ENCODE peak calls at places on chromosomes 2 and 18, in eight cellular contexts. Y, T, E, R, O, L, W and F are unnamed samples.
A peak's percentile ranks its signal among the peaks of the same experiment; 100 is the strongest.

GRCh38 chr2:138827426-138828054 is 47.4 kb upstream of the NXPH2 start:
- DNase-seq in L (peak; percentile 77), O (peak; percentile 71), W (peak; percentile 71), R (peak; percentile 83), T (peak; percentile 67), Y (no peak), E (no peak), F (no peak)

GRCh38 chr2:70659551-70659950 is 105.9 kb upstream of the TGFA start:
- DNase-seq in R (no peak), W (no peak), Y (no peak), T (no peak), E (no peak), O (no peak), L (no peak), F (peak; percentile 45)

GRCh38 chr2:120589782-120590608 is 145.7 kb upstream of the GLI2 start:
- DNase-seq in W (no peak), O (no peak), L (no peak), Y (no peak), E (no peak), T (no peak), R (no peak), F (no peak)

GRCh38 chr2:181678033-181678586 is 2.2 kb downstream of the NEUROD1 start:
- DNase-seq in T (no peak), R (peak; percentile 89), L (no peak), O (peak; percentile 94), E (peak; percentile 77), Y (peak; percentile 69), W (peak; percentile 28), F (peak; percentile 77)

GRCh38 chr18:68445131-68445530 is 269.8 kb downstream of the TMX3 start:
- DNase-seq in O (no peak), Y (no peak), R (no peak), W (no peak), T (no peak), E (no peak), L (no peak), F (no peak)

GRCh38 chr2:181686566-181687185 is 6.4 kb upstream of the NEUROD1 start:
- DNase-seq in L (no peak), O (no peak), Y (no peak), T (no peak), E (no peak), R (no peak), W (no peak), F (no peak)

GRCh38 chr2:26455801-26456700 is 21.9 kb downstream of the OTOF start:
- DNase-seq in T (no peak), R (no peak), L (no peak), W (no peak), O (no peak), Y (peak; percentile 62), E (peak; percentile 66), F (peak; percentile 80)

GRCh38 chr18:62672600-62672999 is 42.7 kb upstream of the PHLPP1 start:
- DNase-seq in E (no peak), T (no peak), Y (no peak), R (no peak), W (no peak), O (no peak), L (no peak), F (no peak)

GRCh38 chr2:100612388-100613000 is 49.7 kb downstream of the PDCL3 start:
- DNase-seq in R (no peak), E (no peak), L (no peak), Y (no peak), W (no peak), O (no peak), T (no peak), F (no peak)

GRCh38 chr2:232781765-232782164 is 5.4 kb upstream of the KCNJ13 start:
- DNase-seq in O (no peak), Y (no peak), R (peak; percentile 61), W (no peak), E (no peak), L (no peak), T (peak; percentile 18), F (no peak)

GRCh38 chr2:185316383-185316782 is 422.2 kb upstream of the FSIP2 start:
- DNase-seq in O (no peak), R (no peak), Y (no peak), E (no peak), W (no peak), L (no peak), T (peak; percentile 53), F (no peak)

GRCh38 chr2:119702918-119703401 is 24.0 kb downstream of the TMEM177 start:
- DNase-seq in T (peak; percentile 58), R (peak; percentile 83), L (peak; percentile 58), Y (peak; percentile 81), W (peak; percentile 74), E (peak; percentile 73), O (peak; percentile 78), F (peak; percentile 93)

GRCh38 chr2:44751754-44752479 is 189.6 kb upstream of the SIX3 start:
- DNase-seq in E (no peak), L (no peak), R (peak; percentile 79), O (no peak), Y (no peak), W (no peak), T (no peak), F (no peak)

GRCh38 chr18:77608807-77609206 is 359.2 kb downstream of the GALR1 start:
- DNase-seq in R (no peak), L (no peak), O (no peak), T (no peak), Y (no peak), E (no peak), W (no peak), F (no peak)

GRCh38 chr18:12995952-12996477 is 4.9 kb downstream of the CEP192 start:
- DNase-seq in L (no peak), R (no peak), Y (no peak), T (no peak), E (no peak), W (no peak), O (no peak), F (no peak)
- H3K4me1 ChIP-seq in L (peaks cover 10% of the 10 kb centered on the region), R (peaks cover 18% of the 10 kb centered on the region), Y (peaks cover 13% of the 10 kb centered on the region), T (peaks cover 8% of the 10 kb centered on the region), E (no peaks in the 10 kb centered on the region), W (peaks cover 10% of the 10 kb centered on the region), O (peaks cover 8% of the 10 kb centered on the region), F (peaks cover 57% of the 10 kb centered on the region)

DNA sequence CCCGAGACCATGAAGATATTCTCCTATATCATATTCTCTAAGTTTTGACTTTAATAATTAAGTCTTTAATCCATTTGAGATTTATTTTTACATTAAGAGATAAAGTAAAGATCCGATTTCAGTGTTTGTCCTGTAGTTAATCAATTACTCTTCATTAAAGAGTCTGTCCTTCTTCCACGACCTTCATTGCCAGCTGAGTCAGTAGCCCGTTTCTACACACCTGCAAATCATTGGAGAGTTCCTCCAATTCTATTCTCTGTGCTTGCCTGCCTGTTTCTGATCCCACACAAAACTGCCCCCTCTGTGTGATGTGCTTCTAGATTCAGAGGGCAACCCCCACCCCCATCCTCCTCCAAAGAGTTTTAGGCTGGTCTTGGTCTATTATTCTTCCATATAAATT is 119.2 kb downstream of the KCNF1 start:
- DNase-seq in L (no peak), R (no peak), O (no peak), W (no peak), E (no peak), Y (no peak), T (no peak), F (no peak)
- H3K4me3 ChIP-seq in L (no peak overlapping the region), R (no peak overlapping the region), O (no peak overlapping the region), W (no peak overlapping the region), E (no peak overlapping the region), Y (no peak overlapping the region), T (no peak overlapping the region), F (no peak overlapping the region)

GRCh38 chr2:219446101-219446504 is 11.5 kb downstream of the SPEG start:
- DNase-seq in R (peak; percentile 88), L (no peak), E (peak; percentile 85), T (no peak), O (no peak), Y (no peak), W (no peak), F (no peak)
- H3K27me3 ChIP-seq in R (peaks cover 5% of the 10 kb centered on the region), L (no peaks in the 10 kb centered on the region), E (no peaks in the 10 kb centered on the region), T (peaks cover 91% of the 10 kb centered on the region), O (no peaks in the 10 kb centered on the region), Y (peaks cover 55% of the 10 kb centered on the region), W (no peaks in the 10 kb centered on the region), F (peaks cover 97% of the 10 kb centered on the region)

DNA sequence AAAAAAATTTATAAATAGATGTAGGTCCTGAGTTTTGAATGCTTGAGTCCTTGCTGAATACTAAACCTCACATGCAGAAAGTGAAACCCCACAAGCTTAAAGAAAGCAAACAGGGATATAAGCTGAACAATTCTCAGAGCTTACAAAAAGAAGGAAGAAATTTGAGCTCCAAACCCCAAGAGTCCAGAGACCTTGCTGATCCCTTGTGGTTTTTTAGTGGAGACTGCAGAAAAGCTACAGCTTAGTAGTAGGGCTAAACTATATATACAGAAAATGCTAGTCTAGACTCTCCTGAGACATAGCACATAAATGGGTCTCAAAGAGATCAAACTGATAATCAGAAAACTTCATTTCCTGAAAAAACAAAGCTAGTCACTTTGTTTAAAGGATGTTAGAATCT is 1548.1 kb upstream of the ZEB2 start:
- DNase-seq in E (no peak), W (no peak), T (peak; percentile 38), O (no peak), L (no peak), Y (no peak), R (no peak), F (no peak)
- H3K4me1 ChIP-seq in E (no peaks in the 10 kb centered on the region), W (no peaks in the 10 kb centered on the region), T (peaks cover 11% of the 10 kb centered on the region), O (no peaks in the 10 kb centered on the region), L (no peaks in the 10 kb centered on the region), Y (no peaks in the 10 kb centered on the region), R (no peaks in the 10 kb centered on the region), F (no peaks in the 10 kb centered on the region)

DNA sequence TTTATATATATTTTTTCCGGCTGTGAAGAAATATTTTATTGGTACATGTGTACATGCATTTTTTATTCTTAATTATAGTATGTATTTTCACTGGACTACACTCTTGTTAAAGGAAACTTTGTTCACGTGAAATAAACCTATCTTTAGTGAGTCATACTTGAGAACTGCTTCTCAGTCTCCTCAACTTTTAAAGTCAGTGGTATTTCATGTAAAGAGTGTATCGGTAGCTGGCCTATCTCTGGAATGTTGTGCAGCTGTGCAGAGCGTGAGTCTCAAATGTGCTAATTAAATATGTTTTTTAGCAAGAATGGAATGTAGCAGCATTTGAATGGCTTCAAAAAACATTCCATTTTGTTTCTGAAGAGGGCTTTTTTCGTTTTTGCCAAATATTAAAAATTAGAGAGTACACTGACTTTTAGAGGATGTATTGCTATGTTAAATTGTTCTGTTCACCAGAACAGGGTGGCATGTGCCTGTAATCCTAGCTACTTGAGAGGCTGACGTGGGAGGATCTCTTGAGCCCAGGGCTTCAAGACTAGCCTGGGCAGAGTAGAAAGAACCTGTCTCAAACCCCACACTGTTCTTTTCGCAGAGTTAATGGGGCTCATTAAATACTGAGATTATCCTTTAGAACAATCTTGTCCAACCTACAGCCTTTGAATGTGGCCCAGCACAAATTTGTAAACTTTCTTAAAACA is 14.3 kb downstream of the SPTBN1 start:
- DNase-seq in T (no peak), R (no peak), O (peak; percentile 62), E (no peak), Y (no peak), L (no peak), W (no peak), F (no peak)
- H3K4me3 ChIP-seq in T (no peak overlapping the region), R (no peak overlapping the region), O (peak overlapping the region; percentile 22), E (no peak overlapping the region), Y (no peak overlapping the region), L (no peak overlapping the region), W (no peak overlapping the region), F (no peak overlapping the region)

GRCh38 chr2:172093416-172094318 is 8.4 kb downstream of the DLX1 start:
- DNase-seq in L (no peak), T (no peak), W (no peak), E (no peak), Y (no peak), R (no peak), O (no peak), F (no peak)
- H3K27me3 ChIP-seq in L (no peaks in the 10 kb centered on the region), T (peaks cover 93% of the 10 kb centered on the region), W (no peaks in the 10 kb centered on the region), E (peaks cover 3% of the 10 kb centered on the region), Y (peaks cover 100% of the 10 kb centered on the region), R (peaks cover 62% of the 10 kb centered on the region), O (peaks cover 100% of the 10 kb centered on the region), F (peaks cover 100% of the 10 kb centered on the region)